ENCODE peak calls at places on chromosomes 6 and 20, in eight cellular contexts. One of them, this sample, is unnamed.

GRCh38 chr6:34888874-34889555 is at the start of gene ANKS1A:
- DNase-seq in GM04504: no peak
- DNase-seq in activated naive CD8-positive, alpha-beta T cell treated with anti-CD3 and anti-CD28 coated beads, Interleukin-2, amount 50 U/mL, for 16 hours: peak; percentile 77
- DNase-seq in HTR-8/SVneo: peak; percentile 86
- DNase-seq in activated CD4-positive, alpha-beta T cell treated with anti-CD3 and anti-CD28 coated beads, Interleukin-2, amount 10 ng/mL, durations not matched to agents 24 days and 14 days: peak; percentile 97
- DNase-seq in occipital lobe: peak; percentile 79
- DNase-seq in adrenal gland: peak; percentile 89
- DNase-seq in KG1: peak; percentile 26
- DNase-seq in this sample: peak; percentile 73

GRCh38 chr6:130381459-130382380 is 15.9 kb downstream of the TMEM200A start:
- DNase-seq in GM04504: no peak
- DNase-seq in activated naive CD8-positive, alpha-beta T cell treated with anti-CD3 and anti-CD28 coated beads, Interleukin-2, amount 50 U/mL, for 16 hours: no peak
- DNase-seq in HTR-8/SVneo: no peak
- DNase-seq in activated CD4-positive, alpha-beta T cell treated with anti-CD3 and anti-CD28 coated beads, Interleukin-2, amount 10 ng/mL, durations not matched to agents 24 days and 14 days: peak; percentile 83
- DNase-seq in occipital lobe: no peak
- DNase-seq in adrenal gland: no peak
- DNase-seq in KG1: peak; percentile 39
- DNase-seq in this sample: no peak

GRCh38 chr6:139625081-139625939 is 250.9 kb upstream of the CITED2 start:
- DNase-seq in GM04504: no peak
- DNase-seq in activated naive CD8-positive, alpha-beta T cell treated with anti-CD3 and anti-CD28 coated beads, Interleukin-2, amount 50 U/mL, for 16 hours: no peak
- DNase-seq in HTR-8/SVneo: no peak
- DNase-seq in activated CD4-positive, alpha-beta T cell treated with anti-CD3 and anti-CD28 coated beads, Interleukin-2, amount 10 ng/mL, durations not matched to agents 24 days and 14 days: no peak
- DNase-seq in occipital lobe: no peak
- DNase-seq in adrenal gland: no peak
- DNase-seq in KG1: peak; percentile 36
- DNase-seq in this sample: no peak

GRCh38 chr6:109296305-109296915 is 85.9 kb downstream of the CD164 start:
- DNase-seq in GM04504: no peak
- DNase-seq in activated naive CD8-positive, alpha-beta T cell treated with anti-CD3 and anti-CD28 coated beads, Interleukin-2, amount 50 U/mL, for 16 hours: no peak
- DNase-seq in HTR-8/SVneo: no peak
- DNase-seq in activated CD4-positive, alpha-beta T cell treated with anti-CD3 and anti-CD28 coated beads, Interleukin-2, amount 10 ng/mL, durations not matched to agents 24 days and 14 days: no peak
- DNase-seq in occipital lobe: no peak
- DNase-seq in adrenal gland: no peak
- DNase-seq in KG1: no peak
- DNase-seq in this sample: no peak

GRCh38 chr20:49646126-49646525 is 67.6 kb downstream of the B4GALT5 start:
- DNase-seq in GM04504: peak; percentile 32
- DNase-seq in activated naive CD8-positive, alpha-beta T cell treated with anti-CD3 and anti-CD28 coated beads, Interleukin-2, amount 50 U/mL, for 16 hours: no peak
- DNase-seq in HTR-8/SVneo: no peak
- DNase-seq in activated CD4-positive, alpha-beta T cell treated with anti-CD3 and anti-CD28 coated beads, Interleukin-2, amount 10 ng/mL, durations not matched to agents 24 days and 14 days: no peak
- DNase-seq in occipital lobe: no peak
- DNase-seq in adrenal gland: no peak
- DNase-seq in KG1: no peak
- DNase-seq in this sample: no peak

GRCh38 chr6:95803889-95804288 is 211.9 kb upstream of the FUT9 start:
- DNase-seq in GM04504: no peak
- DNase-seq in activated naive CD8-positive, alpha-beta T cell treated with anti-CD3 and anti-CD28 coated beads, Interleukin-2, amount 50 U/mL, for 16 hours: no peak
- DNase-seq in HTR-8/SVneo: no peak
- DNase-seq in activated CD4-positive, alpha-beta T cell treated with anti-CD3 and anti-CD28 coated beads, Interleukin-2, amount 10 ng/mL, durations not matched to agents 24 days and 14 days: no peak
- DNase-seq in occipital lobe: no peak
- DNase-seq in adrenal gland: no peak
- DNase-seq in KG1: no peak
- DNase-seq in this sample: no peak

GRCh38 chr20:38303908-38304379 is at the start of gene BPI:
- DNase-seq in GM04504: no peak
- DNase-seq in activated naive CD8-positive, alpha-beta T cell treated with anti-CD3 and anti-CD28 coated beads, Interleukin-2, amount 50 U/mL, for 16 hours: no peak
- DNase-seq in HTR-8/SVneo: no peak
- DNase-seq in activated CD4-positive, alpha-beta T cell treated with anti-CD3 and anti-CD28 coated beads, Interleukin-2, amount 10 ng/mL, durations not matched to agents 24 days and 14 days: peak; percentile 58
- DNase-seq in occipital lobe: no peak
- DNase-seq in adrenal gland: no peak
- DNase-seq in KG1: peak; percentile 48
- DNase-seq in this sample: peak; percentile 79

GRCh38 chr6:27176096-27176495 is 71.4 kb upstream of the PRSS16 start:
- DNase-seq in GM04504: no peak
- DNase-seq in activated naive CD8-positive, alpha-beta T cell treated with anti-CD3 and anti-CD28 coated beads, Interleukin-2, amount 50 U/mL, for 16 hours: no peak
- DNase-seq in HTR-8/SVneo: no peak
- DNase-seq in activated CD4-positive, alpha-beta T cell treated with anti-CD3 and anti-CD28 coated beads, Interleukin-2, amount 10 ng/mL, durations not matched to agents 24 days and 14 days: no peak
- DNase-seq in occipital lobe: no peak
- DNase-seq in adrenal gland: no peak
- DNase-seq in KG1: no peak
- DNase-seq in this sample: no peak

This sample was measured in CD14-positive monocyte.